ENCODE peak calls at places on chromosome 20, in seven cellular contexts. C, Y, D, X, J, T and K are unnamed samples.

GRCh38 chr20:43530321-43531090 is 23.0 kb downstream of the L3MBTL1 start:
- DNase-seq in C (no peak), Y (no peak), D (no peak), X (no peak), J (no peak), T (no peak), K (no peak)

GRCh38 chr20:38156888-38157634 is 8.0 kb downstream of the TGM2 start:
- DNase-seq in C (no peak), Y (no peak), D (no peak), X (peak), J (peak), T (no peak), K (no peak)

GRCh38 chr20:58192567-58192966 is 35.9 kb downstream of the ANKRD60 start:
- DNase-seq in C (no peak), Y (no peak), D (peak), X (no peak), J (no peak), T (peak), K (no peak)

GRCh38 chr20:20887593-20888272 is 175.3 kb upstream of the RALGAPA2 start:
- DNase-seq in C (no peak), Y (no peak), D (peak), X (no peak), J (no peak), T (no peak), K (no peak)

GRCh38 chr20:20950620-20951019 is 155.5 kb downstream of the LINC00237 start:
- DNase-seq in C (no peak), Y (no peak), D (no peak), X (no peak), J (no peak), T (no peak), K (no peak)

GRCh38 chr20:49990310-49990720 is 7.5 kb downstream of the SNAI1 start:
- DNase-seq in C (no peak), Y (no peak), D (peak), X (no peak), J (no peak), T (no peak), K (no peak)

GRCh38 chr20:25145131-25145530 is 50.4 kb upstream of the ENTPD6 start:
- DNase-seq in C (no peak), Y (no peak), D (no peak), X (no peak), J (no peak), T (no peak), K (no peak)

GRCh38 chr20:33282991-33283555 is at the start of gene BPIFB1:
- DNase-seq in C (no peak), Y (no peak), D (no peak), X (no peak), J (peak), T (no peak), K (no peak)

GRCh38 chr20:48128436-48128835 is 343.2 kb upstream of the SULF2 start:
- DNase-seq in C (no peak), Y (no peak), D (no peak), X (no peak), J (peak), T (no peak), K (no peak)

GRCh38 chr20:37299718-37300529 is 10.5 kb downstream of the MANBAL start:
- DNase-seq in C (no peak), Y (no peak), D (no peak), X (no peak), J (no peak), T (no peak), K (no peak)

GRCh38 chr20:8018928-8019177 is 708 bp downstream of the TMX4 start:
- DNase-seq in C (no peak), Y (peak), D (no peak), X (no peak), J (no peak), T (no peak), K (no peak)

GRCh38 chr20:38109657-38110524 is 55.2 kb downstream of the TGM2 start:
- DNase-seq in C (no peak), Y (no peak), D (no peak), X (peak), J (peak), T (peak), K (peak)

GRCh38 chr20:10578607-10579006 is 95.2 kb downstream of the JAG1 start:
- DNase-seq in C (no peak), Y (peak), D (no peak), X (peak), J (peak), T (no peak), K (no peak)

GRCh38 chr20:34190679-34191090 is 50.5 kb upstream of the ASIP start:
- DNase-seq in C (peak), Y (peak), D (peak), X (peak), J (peak), T (peak), K (peak)

GRCh38 chr20:32702706-32703425 is 29.1 kb upstream of the C20orf203 start:
- DNase-seq in C (no peak), Y (peak), D (no peak), X (no peak), J (no peak), T (no peak), K (no peak)

GRCh38 chr20:7742479-7742878 is 197.8 kb downstream of the HAO1 start:
- DNase-seq in C (no peak), Y (no peak), D (no peak), X (no peak), J (no peak), T (no peak), K (no peak)

GRCh38 chr20:12173333-12173732 is 255.6 kb downstream of the BTBD3 start:
- DNase-seq in C (no peak), Y (no peak), D (no peak), X (no peak), J (no peak), T (no peak), K (no peak)

GRCh38 chr20:56229821-56230220 is 18.7 kb upstream of the MC3R start:
- DNase-seq in C (no peak), Y (no peak), D (no peak), X (no peak), J (no peak), T (no peak), K (no peak)

GRCh38 chr20:12199703-12200102 is 282.0 kb downstream of the BTBD3 start:
- DNase-seq in C (no peak), Y (no peak), D (peak), X (no peak), J (no peak), T (no peak), K (no peak)